ENCODE peak calls at places on chromosomes 5 and 9, in five cellular contexts. One of them, this sample, is unnamed.
A peak's percentile ranks its signal among the peaks of the same experiment; 100 is the strongest.

GRCh38 chr5:39843767-39844166 is 419.0 kb upstream of the DAB2 start:
- DNase-seq in GM12878: no peak
- DNase-seq in H1: no peak
- DNase-seq in HepG2: no peak
- DNase-seq in K562: no peak
- DNase-seq in this sample: no peak

GRCh38 chr9:120846251-120846869 is 3.6 kb upstream of the PSMD5 start:
- DNase-seq in GM12878: no peak
- DNase-seq in H1: no peak
- DNase-seq in HepG2: no peak
- DNase-seq in K562: no peak
- DNase-seq in this sample: no peak

GRCh38 chr9:81374881-81375280 is 314.5 kb downstream of the TLE1 start:
- DNase-seq in GM12878: no peak
- DNase-seq in H1: no peak
- DNase-seq in HepG2: no peak
- DNase-seq in K562: no peak
- DNase-seq in this sample: no peak

GRCh38 chr9:97479496-97480159 is 21.8 kb upstream of the TMOD1 start:
- DNase-seq in GM12878: no peak
- DNase-seq in H1: no peak
- DNase-seq in HepG2: no peak
- DNase-seq in K562: no peak
- DNase-seq in this sample: no peak

GRCh38 chr5:43520615-43521014 is 5.7 kb upstream of the C5orf34 start:
- DNase-seq in GM12878: no peak
- DNase-seq in H1: no peak
- DNase-seq in HepG2: no peak
- DNase-seq in K562: no peak
- DNase-seq in this sample: no peak

GRCh38 chr9:5188060-5188707 is 2.7 kb upstream of the INSL6 start:
- DNase-seq in GM12878: no peak
- DNase-seq in H1: no peak
- DNase-seq in HepG2: no peak
- DNase-seq in K562: no peak
- DNase-seq in this sample: no peak

GRCh38 chr9:91903126-91903911 is 46.7 kb downstream of the ROR2 start:
- DNase-seq in GM12878: no peak
- DNase-seq in H1: no peak
- DNase-seq in HepG2: no peak
- DNase-seq in K562: no peak
- DNase-seq in this sample: no peak

GRCh38 chr9:108133101-108133500 is 643.5 kb upstream of the KLF4 start:
- DNase-seq in GM12878: no peak
- DNase-seq in H1: no peak
- DNase-seq in HepG2: no peak
- DNase-seq in K562: no peak
- DNase-seq in this sample: no peak

GRCh38 chr9:3850083-3850482 is 324.3 kb upstream of the RFX3 start:
- DNase-seq in GM12878: no peak
- DNase-seq in H1: no peak
- DNase-seq in HepG2: no peak
- DNase-seq in K562: no peak
- DNase-seq in this sample: no peak

GRCh38 chr9:100011062-100011681 is 87.6 kb downstream of the ERP44 start:
- DNase-seq in GM12878: peak; percentile 38
- DNase-seq in H1: no peak
- DNase-seq in HepG2: peak; percentile 59
- DNase-seq in K562: peak; percentile 58
- DNase-seq in this sample: peak; percentile 59

GRCh38 chr9:13569706-13570423 is 290.4 kb upstream of the MPDZ start:
- DNase-seq in GM12878: no peak
- DNase-seq in H1: no peak
- DNase-seq in HepG2: no peak
- DNase-seq in K562: no peak
- DNase-seq in this sample: no peak

GRCh38 chr5:90529939-90530677 is 724 bp upstream of the LYSMD3 start:
- DNase-seq in GM12878: peak; percentile 51
- DNase-seq in H1: no peak
- DNase-seq in HepG2: peak; percentile 67
- DNase-seq in K562: peak; percentile 50
- DNase-seq in this sample: peak; percentile 58

GRCh38 chr5:142597546-142598337 is 88.1 kb downstream of the FGF1 start:
- DNase-seq in GM12878: no peak
- DNase-seq in H1: no peak
- DNase-seq in HepG2: peak; percentile 32
- DNase-seq in K562: peak; percentile 28
- DNase-seq in this sample: peak; percentile 74

GRCh38 chr5:174514983-174515394 is 209.4 kb upstream of the MSX2 start:
- DNase-seq in GM12878: no peak
- DNase-seq in H1: no peak
- DNase-seq in HepG2: no peak
- DNase-seq in K562: no peak
- DNase-seq in this sample: no peak

GRCh38 chr5:31531543-31531887 is 378 bp downstream of the DROSHA start:
- DNase-seq in GM12878: no peak
- DNase-seq in H1: no peak
- DNase-seq in HepG2: peak; percentile 15
- DNase-seq in K562: peak; percentile 46
- DNase-seq in this sample: no peak

GRCh38 chr9:13845460-13845859 is 468.5 kb downstream of the NFIB start:
- DNase-seq in GM12878: no peak
- DNase-seq in H1: no peak
- DNase-seq in HepG2: no peak
- DNase-seq in K562: no peak
- DNase-seq in this sample: no peak

GRCh38 chr5:177455036-177455660 is 8.5 kb downstream of the PRR7 start:
- DNase-seq in GM12878: no peak
- DNase-seq in H1: no peak
- DNase-seq in HepG2: peak; percentile 79
- DNase-seq in K562: peak; percentile 81
- DNase-seq in this sample: peak; percentile 76

GRCh38 chr5:173486826-173487225 is 129.6 kb downstream of the BOD1 start:
- DNase-seq in GM12878: no peak
- DNase-seq in H1: no peak
- DNase-seq in HepG2: no peak
- DNase-seq in K562: no peak
- DNase-seq in this sample: no peak

GRCh38 chr9:32672478-32672877 is 37.0 kb upstream of the TAF1L start:
- DNase-seq in GM12878: no peak
- DNase-seq in H1: no peak
- DNase-seq in HepG2: no peak
- DNase-seq in K562: no peak
- DNase-seq in this sample: no peak

GRCh38 chr5:96880402-96881164 is 4.3 kb downstream of the ERAP2 start:
- DNase-seq in GM12878: no peak
- DNase-seq in H1: no peak
- DNase-seq in HepG2: no peak
- DNase-seq in K562: no peak
- DNase-seq in this sample: no peak
- TF ChIP-seq SP1 in GM12878: no peak
- TF ChIP-seq SP1 in H1: no peak
- TF ChIP-seq SP1 in HepG2: no peak
- TF ChIP-seq SP1 in K562: no peak
- TF ChIP-seq SP1 in this sample: no peak

DNA sequence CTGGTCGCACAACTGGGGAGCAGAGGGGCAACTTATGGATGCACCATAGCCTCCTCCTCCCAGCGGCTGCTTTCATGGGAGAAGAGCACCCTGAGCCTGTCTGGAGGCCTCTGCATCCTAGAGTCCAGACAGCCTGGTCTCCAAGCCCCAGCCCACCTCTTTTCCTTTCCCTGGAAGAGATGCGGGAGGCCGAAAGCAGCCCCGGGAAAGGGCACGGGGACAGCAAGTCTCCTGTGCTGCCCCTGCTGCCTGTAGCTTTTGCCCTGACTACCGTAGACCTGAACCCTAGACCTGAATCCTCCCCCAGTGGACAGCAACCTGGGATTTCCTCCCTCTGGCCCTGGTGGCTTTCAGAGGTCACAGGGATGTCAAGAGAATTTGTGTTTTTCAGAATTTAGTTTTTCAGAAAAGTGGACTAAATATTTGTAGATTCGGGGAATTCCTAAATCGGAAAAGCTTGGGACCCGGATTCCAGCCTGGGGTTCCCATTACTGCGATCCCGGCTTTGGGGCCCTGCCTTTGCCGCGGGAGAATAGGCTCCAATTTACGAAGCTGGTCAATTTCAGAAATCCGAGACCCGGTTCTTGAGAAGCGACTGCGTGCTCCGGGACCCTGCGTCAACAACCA is 4.3 kb upstream of the PITX1 start:
- DNase-seq in GM12878: no peak
- DNase-seq in H1: no peak
- DNase-seq in HepG2: no peak
- DNase-seq in K562: no peak
- DNase-seq in this sample: no peak
- TF ChIP-seq CEBPB in GM12878: no peak
- TF ChIP-seq CEBPB in H1: no peak
- TF ChIP-seq CEBPB in HepG2: no peak
- TF ChIP-seq CEBPB in K562: no peak
- TF ChIP-seq CEBPB in this sample: no peak

DNA sequence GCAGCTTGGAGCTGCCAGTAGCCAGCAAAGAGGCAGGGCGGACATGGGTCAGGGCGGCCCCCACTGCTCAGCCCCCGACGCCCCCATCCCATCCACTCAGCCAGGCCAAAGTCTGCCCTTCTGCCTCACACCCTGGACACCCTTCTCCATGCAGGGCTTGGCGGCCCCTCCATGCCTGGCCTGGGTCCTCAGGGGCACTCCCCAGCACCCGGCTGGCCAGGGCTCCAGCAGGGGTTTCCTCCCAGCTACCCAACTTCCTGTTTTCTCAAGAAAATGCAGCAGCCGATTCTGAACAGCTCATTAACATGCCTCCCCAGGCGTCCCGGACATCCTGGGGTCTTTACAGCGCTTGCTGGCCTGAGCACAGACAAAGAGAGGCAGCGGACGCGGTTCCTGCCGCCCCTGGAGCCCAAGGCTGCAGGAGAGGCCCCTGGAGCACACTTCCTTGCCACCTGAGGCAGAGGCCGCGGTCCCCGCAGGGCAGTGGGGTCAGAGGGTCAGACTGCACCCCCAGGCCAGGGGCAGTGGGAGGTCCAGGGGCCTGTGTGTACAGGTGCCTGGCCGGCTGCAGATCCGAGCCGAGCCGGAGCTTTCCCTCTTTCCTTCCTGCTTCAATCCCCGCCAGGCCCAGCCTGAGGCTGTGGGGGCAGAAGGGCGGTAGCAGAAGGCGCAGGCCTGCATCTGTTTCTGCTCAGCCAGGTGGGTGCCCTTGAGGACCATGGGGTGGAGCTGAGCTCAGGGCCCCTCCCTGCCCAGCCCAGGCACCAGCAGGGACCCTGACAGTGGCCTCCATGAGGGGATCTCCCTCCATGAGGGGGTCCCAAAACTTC is 18.7 kb upstream of the NRARP start:
- DNase-seq in GM12878: no peak
- DNase-seq in H1: no peak
- DNase-seq in HepG2: no peak
- DNase-seq in K562: no peak
- DNase-seq in this sample: no peak
- TF ChIP-seq SIN3A in GM12878: no peak
- TF ChIP-seq SIN3A in H1: no peak
- TF ChIP-seq SIN3A in HepG2: no peak
- TF ChIP-seq SIN3A in K562: no peak
- TF ChIP-seq SIN3A in this sample: no peak

GRCh38 chr9:87793292-87793691 is 67.4 kb downstream of the CTSL start:
- DNase-seq in GM12878: no peak
- DNase-seq in H1: no peak
- DNase-seq in HepG2: peak; percentile 85
- DNase-seq in K562: peak; percentile 26
- DNase-seq in this sample: no peak
- TF ChIP-seq SP1 in GM12878: no peak
- TF ChIP-seq SP1 in H1: no peak
- TF ChIP-seq SP1 in HepG2: no peak
- TF ChIP-seq SP1 in K562: no peak
- TF ChIP-seq SP1 in this sample: no peak

GRCh38 chr5:36068751-36069281 is 2.1 kb upstream of the UGT3A2 start:
- DNase-seq in GM12878: no peak
- DNase-seq in H1: no peak
- DNase-seq in HepG2: no peak
- DNase-seq in K562: no peak
- DNase-seq in this sample: no peak

GRCh38 chr5:36078430-36078829 is 11.7 kb upstream of the UGT3A2 start:
- DNase-seq in GM12878: no peak
- DNase-seq in H1: no peak
- DNase-seq in HepG2: no peak
- DNase-seq in K562: no peak
- DNase-seq in this sample: no peak

GRCh38 chr5:36079200-36079761 is 12.6 kb upstream of the UGT3A2 start:
- DNase-seq in GM12878: peak; percentile 11
- DNase-seq in H1: peak; percentile 47
- DNase-seq in HepG2: peak; percentile 55
- DNase-seq in K562: peak; percentile 58
- DNase-seq in this sample: peak; percentile 61

GRCh38 chr5:36070687-36071571 is 4.2 kb upstream of the UGT3A2 start:
- DNase-seq in GM12878: no peak
- DNase-seq in H1: no peak
- DNase-seq in HepG2: no peak
- DNase-seq in K562: no peak
- DNase-seq in this sample: no peak

DNA sequence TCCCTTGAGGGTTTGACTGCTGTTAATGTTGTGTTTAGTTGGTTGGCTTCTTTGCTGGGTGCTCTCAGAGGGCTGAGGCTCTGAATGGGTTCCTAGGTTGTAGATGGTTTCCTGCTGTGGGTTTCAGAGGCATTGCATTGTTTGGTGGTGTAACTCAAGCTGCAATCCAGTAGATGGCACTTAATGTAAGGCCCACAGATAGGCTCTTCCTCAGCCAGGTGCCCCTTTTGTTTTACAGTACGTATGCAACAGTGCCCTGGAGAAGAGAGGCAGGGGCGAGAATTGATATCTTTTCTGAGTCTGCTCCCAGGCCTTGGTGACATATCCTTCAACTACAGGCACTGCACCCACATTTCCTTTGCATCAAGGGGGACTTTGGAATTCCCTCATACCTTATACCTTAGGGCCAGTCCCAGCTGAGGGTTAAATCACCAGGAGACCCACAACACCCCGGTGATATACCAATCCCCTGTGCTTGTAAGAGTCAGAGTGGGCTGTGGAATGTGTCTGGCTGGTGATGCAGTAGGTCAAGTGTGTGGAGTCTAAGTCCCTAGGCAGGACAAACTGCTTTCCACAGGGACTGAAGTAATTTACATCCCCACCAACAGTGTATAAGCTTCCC is 7.0 kb upstream of the UGT3A2 start:
- DNase-seq in GM12878: no peak
- DNase-seq in H1: peak; percentile 44
- DNase-seq in HepG2: peak; percentile 38
- DNase-seq in K562: no peak
- DNase-seq in this sample: peak; percentile 22
- TF ChIP-seq CEBPB in GM12878: no peak
- TF ChIP-seq CEBPB in H1: no peak
- TF ChIP-seq CEBPB in HepG2: no peak
- TF ChIP-seq CEBPB in K562: no peak
- TF ChIP-seq CEBPB in this sample: no peak

DNA sequence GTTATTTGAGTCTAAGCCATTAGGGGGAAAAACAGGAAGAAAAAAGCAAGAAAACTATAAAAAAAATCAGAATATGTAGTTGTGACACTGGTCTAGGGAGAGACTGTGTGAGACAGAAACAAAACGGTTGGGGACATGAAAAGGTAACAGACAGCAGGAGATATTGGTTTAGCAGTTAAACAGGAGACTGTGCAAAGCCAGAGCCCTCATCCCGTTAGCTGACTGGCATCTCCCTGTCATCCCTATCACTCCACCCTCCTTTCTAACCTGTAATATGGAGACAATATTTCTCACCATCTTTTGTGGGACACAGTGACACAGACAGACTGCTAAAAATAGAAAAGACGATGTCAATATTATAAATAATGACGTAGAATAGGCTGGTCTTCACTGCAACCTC is 190.4 kb downstream of the MAT2B start:
- DNase-seq in GM12878: no peak
- DNase-seq in H1: no peak
- DNase-seq in HepG2: no peak
- DNase-seq in K562: no peak
- DNase-seq in this sample: no peak
- TF ChIP-seq SIN3A in GM12878: no peak
- TF ChIP-seq SIN3A in H1: no peak
- TF ChIP-seq SIN3A in HepG2: no peak
- TF ChIP-seq SIN3A in K562: no peak
- TF ChIP-seq SIN3A in this sample: no peak